ENCODE peak calls at places on chromosome 13, in four cellular contexts. N is GF-D8; B is mammary epithelial cell; J is stimulated activated CD8-positive, alpha-beta memory T cell treated with anti-CD3 and anti-CD28 coated beads, Interleukin-7, amount 100 ng/mL, for 1 hour. W is an unnamed sample.

GRCh38 chr13:96279904-96280303 is 190.0 kb downstream of the HS6ST3 start:
- DNase-seq in J (no peak), N (no peak), B (no peak), W (no peak)

GRCh38 chr13:111281751-111282311 is 38.6 kb upstream of the TEX29 start:
- DNase-seq in B (no peak), N (no peak), J (no peak), W (no peak)

GRCh38 chr13:62838891-62839290 is 1423.2 kb upstream of the PCDH20 start:
- DNase-seq in J (no peak), B (no peak), N (no peak), W (no peak)

GRCh38 chr13:31198524-31198923 is 1.3 kb upstream of the B3GLCT start:
- DNase-seq in J (no peak), B (no peak), N (no peak), W (no peak)

GRCh38 chr13:53250272-53250875 is 221.8 kb downstream of the OLFM4 start:
- DNase-seq in J (no peak), N (peak; percentile 59), B (peak; percentile 56), W (peak; percentile 11)

GRCh38 chr13:99432637-99433542 is 68.4 kb upstream of the TM9SF2 start:
- DNase-seq in J (peak; percentile 53), N (no peak), B (peak; percentile 34), W (peak; percentile 9)

GRCh38 chr13:110420626-110421025 is 113.5 kb downstream of the COL4A2 start:
- DNase-seq in B (no peak), N (no peak), J (no peak), W (no peak)

GRCh38 chr13:42807866-42808265 is 26.5 kb downstream of the FAM216B start:
- DNase-seq in N (no peak), B (peak; percentile 60), J (no peak), W (peak; percentile 63)

GRCh38 chr13:70893832-70894231 is 785.6 kb upstream of the KLHL1 start:
- DNase-seq in N (peak; percentile 33), B (no peak), J (no peak), W (no peak)

GRCh38 chr13:74695021-74695800 is 561.0 kb upstream of the KLF12 start:
- DNase-seq in J (no peak), N (no peak), B (no peak), W (no peak)

GRCh38 chr13:22064854-22065646 is 394.2 kb downstream of the FGF9 start:
- DNase-seq in J (no peak), N (no peak), B (no peak), W (no peak)

GRCh38 chr13:40152145-40152544 is 496.7 kb downstream of the COG6 start:
- DNase-seq in J (no peak), N (no peak), B (peak; percentile 83), W (no peak)

GRCh38 chr13:73421310-73421912 is 362.6 kb downstream of the KLF5 start:
- DNase-seq in B (peak; percentile 100), J (no peak), N (no peak), W (peak; percentile 100)

GRCh38 chr13:95300625-95301134 is 571 bp downstream of the ABCC4 start:
- DNase-seq in J (peak; percentile 14), B (peak; percentile 40), N (peak; percentile 52), W (peak; percentile 42)

GRCh38 chr13:50453238-50453637 is 390.3 kb downstream of the DLEU7 start:
- DNase-seq in N (no peak), B (no peak), J (no peak), W (no peak)

GRCh38 chr13:26017196-26017921 is 34.5 kb downstream of the SHISA2 start:
- DNase-seq in N (no peak), B (no peak), J (no peak), W (no peak)

GRCh38 chr13:111344471-111345191 is 24.2 kb downstream of the TEX29 start:
- DNase-seq in B (no peak), J (no peak), N (no peak), W (no peak)

GRCh38 chr13:26390203-26390602 is 136.3 kb downstream of the CDK8 start:
- DNase-seq in B (no peak), J (no peak), N (no peak), W (no peak)

GRCh38 chr13:53136554-53136953 is 107.9 kb downstream of the OLFM4 start:
- DNase-seq in N (no peak), B (no peak), J (no peak), W (no peak)

GRCh38 chr13:38844581-38844980 is 146.1 kb downstream of the STOML3 start:
- DNase-seq in J (no peak), B (no peak), N (no peak), W (no peak)

GRCh38 chr13:112773601-112774447 is 84.0 kb downstream of the ATP11A start:
- DNase-seq in B (no peak), J (no peak), N (no peak), W (no peak)

GRCh38 chr13:32426191-32426980 is 1.5 kb downstream of the N4BP2L1 start:
- DNase-seq in J (peak; percentile 7), N (peak; percentile 74), B (no peak), W (no peak)

GRCh38 chr13:43933378-43933777 is 53.7 kb downstream of the LACC1 start:
- DNase-seq in B (no peak), N (no peak), J (no peak), W (no peak)

GRCh38 chr13:27770809-27771208 is 21.5 kb upstream of the GSX1 start:
- DNase-seq in B (peak; percentile 86), J (no peak), N (no peak), W (peak; percentile 82)

GRCh38 chr13:97810152-97810551 is 143.3 kb upstream of the IPO5 start:
- DNase-seq in B (no peak), J (no peak), N (no peak), W (no peak)

W was measured in foreskin keratinocyte.